ENCODE peak calls at places on chromosomes 12 and 14, in five cellular contexts. F is A172; T is stimulated activated CD8-positive, alpha-beta memory T cell treated with anti-CD3 and anti-CD28 coated beads, Interleukin-7, amount 100 ng/mL, for 24 hours; S is HEK293T; Q is iris pigment epithelial cell. W is an unnamed sample.

GRCh38 chr12:131642101-131642540 is 68.8 kb upstream of the SFSWAP start:
- DNase-seq in F (peak), T (no peak), S (peak), Q (no peak), W (no peak)

GRCh38 chr12:6158263-6158662 is 33.8 kb upstream of the VWF start:
- DNase-seq in F (no peak), T (no peak), S (no peak), Q (no peak), W (no peak)

GRCh38 chr12:46214668-46215429 is 54.0 kb downstream of the SLC38A1 start:
- DNase-seq in F (no peak), T (peak), S (no peak), Q (peak), W (no peak)

GRCh38 chr14:65210827-65211192 is 108.5 kb upstream of the MAX start:
- DNase-seq in F (no peak), T (no peak), S (no peak), Q (peak), W (no peak)

GRCh38 chr12:96193725-96194571 is at the start of gene ELK3:
- DNase-seq in F (peak), T (no peak), S (peak), Q (peak), W (peak)

GRCh38 chr14:74552623-74553022 is 59.1 kb downstream of the ISCA2 start:
- DNase-seq in F (no peak), T (no peak), S (no peak), Q (no peak), W (no peak)

GRCh38 chr12:48899651-48900050 is 25.6 kb downstream of the FKBP11 start:
- DNase-seq in F (no peak), T (no peak), S (no peak), Q (no peak), W (no peak)

GRCh38 chr14:22900088-22900799 is 17.2 kb downstream of the REM2 start:
- DNase-seq in F (peak), T (no peak), S (peak), Q (peak), W (peak)

GRCh38 chr12:106332536-106332935 is 25.0 kb upstream of the POLR3B start:
- DNase-seq in F (no peak), T (no peak), S (no peak), Q (no peak), W (no peak)

GRCh38 chr12:97306121-97306520 is 156.5 kb upstream of the RMST start:
- DNase-seq in F (no peak), T (no peak), S (no peak), Q (no peak), W (no peak)

GRCh38 chr12:109910969-109911348 is 10.9 kb downstream of the TCHP start:
- DNase-seq in F (no peak), T (no peak), S (peak), Q (peak), W (no peak)

GRCh38 chr12:30151831-30152230 is 368.1 kb upstream of the TMTC1 start:
- DNase-seq in F (no peak), T (no peak), S (no peak), Q (no peak), W (no peak)

GRCh38 chr12:131458931-131459575 is 251.8 kb upstream of the SFSWAP start:
- DNase-seq in F (no peak), T (no peak), S (no peak), Q (no peak), W (no peak)

GRCh38 chr14:56528927-56529326 is 50.7 kb upstream of the TMEM260 start:
- DNase-seq in F (no peak), T (no peak), S (no peak), Q (no peak), W (no peak)

GRCh38 chr12:3122841-3123678 is 45.9 kb downstream of the TSPAN9 start:
- DNase-seq in F (peak), T (no peak), S (no peak), Q (peak), W (no peak)

GRCh38 chr12:49220972-49221371 is 32.1 kb upstream of the TUBA1A start:
- DNase-seq in F (no peak), T (no peak), S (no peak), Q (no peak), W (no peak)

W was measured in memory B cell.